ENCODE peak calls at places on chromosome X, in five cellular contexts. S, K, R, Q and Z are unnamed samples.
A peak's percentile ranks its signal among the peaks of the same experiment; 100 is the strongest.

GRCh38 chrX:38142598-38142997 is 78.1 kb downstream of the SRPX start:
- DNase-seq in S (no peak), K (peak; percentile 48), R (peak; percentile 45), Q (no peak), Z (no peak)

GRCh38 chrX:114075073-114075673 is 508.7 kb upstream of the HTR2C start:
- DNase-seq in S (no peak), K (peak; percentile 4), R (no peak), Q (no peak), Z (no peak)

GRCh38 chrX:16268206-16268605 is 100.9 kb downstream of the MAGEB17 start:
- DNase-seq in S (no peak), K (no peak), R (no peak), Q (peak; percentile 29), Z (peak; percentile 3)

GRCh38 chrX:35006361-35006760 is 63.8 kb downstream of the FAM47B start:
- DNase-seq in S (no peak), K (no peak), R (no peak), Q (no peak), Z (no peak)

GRCh38 chrX:8820910-8821527 is 19.8 kb upstream of the FAM9A start:
- DNase-seq in S (no peak), K (peak; percentile 33), R (no peak), Q (no peak), Z (no peak)

GRCh38 chrX:11970935-11971334 is 167.3 kb upstream of the FRMPD4 start:
- DNase-seq in S (no peak), K (peak; percentile 9), R (no peak), Q (peak; percentile 38), Z (no peak)

GRCh38 chrX:45806410-45807121 is 605.9 kb upstream of the DIPK2B start:
- DNase-seq in S (no peak), K (peak; percentile 82), R (no peak), Q (peak; percentile 69), Z (no peak)

GRCh38 chrX:9562851-9563250 is 98.0 kb downstream of the TBL1X start:
- DNase-seq in S (no peak), K (peak; percentile 84), R (peak; percentile 72), Q (peak; percentile 35), Z (peak; percentile 12)

GRCh38 chrX:50211510-50211909 is 6.9 kb downstream of the CCNB3 start:
- DNase-seq in S (no peak), K (peak; percentile 31), R (no peak), Q (peak; percentile 5), Z (no peak)

GRCh38 chrX:46198858-46199257 is 346.4 kb downstream of the ZNF674 start:
- DNase-seq in S (no peak), K (no peak), R (no peak), Q (no peak), Z (no peak)

GRCh38 chrX:109774136-109774535 is 41.1 kb upstream of the ACSL4 start:
- DNase-seq in S (no peak), K (peak; percentile 32), R (no peak), Q (no peak), Z (no peak)

GRCh38 chrX:43349363-43349762 is 306.7 kb upstream of the MAOA start:
- DNase-seq in S (no peak), K (peak; percentile 44), R (peak; percentile 31), Q (peak; percentile 32), Z (no peak)

GRCh38 chrX:68504237-68504636 is 5.4 kb downstream of the YIPF6 start:
- DNase-seq in S (no peak), K (peak; percentile 64), R (no peak), Q (peak; percentile 68), Z (peak; percentile 27)

GRCh38 chrX:79559290-79559689 is 192.2 kb upstream of the ITM2A start:
- DNase-seq in S (no peak), K (no peak), R (no peak), Q (no peak), Z (no peak)

GRCh38 chrX:79259073-79259689 is 108.0 kb downstream of the ITM2A start:
- DNase-seq in S (no peak), K (no peak), R (no peak), Q (no peak), Z (no peak)

GRCh38 chrX:144327515-144327914 is 443.6 kb downstream of the UBE2NL start:
- DNase-seq in S (no peak), K (peak; percentile 6), R (no peak), Q (peak; percentile 3), Z (no peak)

GRCh38 chrX:129908636-129909035 is 2.7 kb downstream of the UTP14A start:
- DNase-seq in S (no peak), K (no peak), R (no peak), Q (peak; percentile 53), Z (no peak)

GRCh38 chrX:64192673-64193072 is 12.8 kb downstream of the AMER1 start:
- DNase-seq in S (no peak), K (no peak), R (no peak), Q (no peak), Z (no peak)

GRCh38 chrX:85994787-85995186 is 52.6 kb downstream of the CHM start:
- DNase-seq in S (no peak), K (no peak), R (no peak), Q (no peak), Z (no peak)

GRCh38 chrX:44439242-44439641 is 95.8 kb upstream of the EFHC2 start:
- DNase-seq in S (no peak), K (no peak), R (no peak), Q (no peak), Z (no peak)

GRCh38 chrX:72305286-72306084 is at the start of gene CITED1:
- DNase-seq in S (peak; percentile 41), K (peak; percentile 39), R (no peak), Q (peak; percentile 7), Z (no peak)

GRCh38 chrX:80388206-80388605 is 32.0 kb upstream of the TENT5D start:
- DNase-seq in S (no peak), K (peak; percentile 44), R (peak; percentile 67), Q (no peak), Z (no peak)

GRCh38 chrX:136745215-136746173 is 35.2 kb downstream of the ARHGEF6 start:
- DNase-seq in S (no peak), K (no peak), R (no peak), Q (no peak), Z (no peak)

DNA sequence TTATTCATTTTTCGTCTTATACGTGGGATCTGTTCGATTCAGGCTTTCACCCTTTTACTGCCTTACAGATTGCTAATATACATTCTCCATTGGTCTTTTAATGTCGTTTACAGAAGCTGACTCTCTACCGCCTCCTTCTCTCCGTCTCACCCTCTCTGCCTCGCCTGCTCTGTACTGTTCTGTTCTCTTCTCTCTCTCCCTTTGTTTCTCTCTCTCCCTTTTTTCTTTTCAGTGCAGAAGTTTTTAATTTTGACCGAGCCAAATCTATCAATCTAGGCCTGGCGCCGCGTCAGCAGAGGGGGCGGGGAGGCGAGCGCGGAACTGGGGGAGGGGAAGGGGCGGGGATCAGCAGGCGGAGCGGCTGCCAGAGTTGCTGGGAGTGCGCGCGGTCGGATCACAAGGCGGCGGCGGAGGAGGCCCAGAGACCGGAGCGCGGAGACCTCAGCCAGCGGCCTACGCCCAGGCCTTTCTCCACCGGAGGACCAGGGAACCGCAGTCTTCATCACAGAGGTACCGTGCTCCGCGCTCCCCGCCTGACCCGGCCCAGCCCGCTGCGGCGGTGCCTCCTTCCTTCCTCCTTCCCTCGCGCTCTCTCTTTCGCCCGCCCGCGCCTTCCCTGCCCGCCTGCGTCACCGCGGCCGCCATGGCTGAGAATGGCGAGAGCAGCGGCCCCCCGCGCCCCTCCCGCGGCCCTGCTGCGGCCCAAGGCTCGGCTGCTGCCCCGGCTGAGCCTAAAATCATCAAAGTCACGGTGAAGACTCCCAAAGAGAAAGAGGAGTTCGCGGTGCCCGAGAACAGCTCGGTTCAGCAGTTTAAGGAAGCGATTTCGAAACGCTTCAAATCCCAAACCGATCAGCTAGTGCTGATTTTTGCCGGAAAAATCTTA is at the start of gene UBQLN2:
- DNase-seq in S (peak; percentile 87), K (peak; percentile 85), R (peak; percentile 86), Q (peak; percentile 69), Z (no peak)
- H3K27ac ChIP-seq in S (peak within 1 kb of the TSS; percentile 98), K (peak within 1 kb of the TSS; percentile 99), R (peak within 1 kb of the TSS; percentile 98), Q (peak within 1 kb of the TSS; percentile 79), Z (peak within 1 kb of the TSS; percentile 91)

GRCh38 chrX:13254076-13254785 is 65.6 kb downstream of the ATXN3L start:
- DNase-seq in S (peak; percentile 55), K (peak; percentile 36), R (peak; percentile 21), Q (peak; percentile 74), Z (no peak)
- H3K27ac ChIP-seq in S (no peak overlapping the region), K (no peak overlapping the region), R (no peak overlapping the region), Q (no peak overlapping the region), Z (no peak overlapping the region)

DNA sequence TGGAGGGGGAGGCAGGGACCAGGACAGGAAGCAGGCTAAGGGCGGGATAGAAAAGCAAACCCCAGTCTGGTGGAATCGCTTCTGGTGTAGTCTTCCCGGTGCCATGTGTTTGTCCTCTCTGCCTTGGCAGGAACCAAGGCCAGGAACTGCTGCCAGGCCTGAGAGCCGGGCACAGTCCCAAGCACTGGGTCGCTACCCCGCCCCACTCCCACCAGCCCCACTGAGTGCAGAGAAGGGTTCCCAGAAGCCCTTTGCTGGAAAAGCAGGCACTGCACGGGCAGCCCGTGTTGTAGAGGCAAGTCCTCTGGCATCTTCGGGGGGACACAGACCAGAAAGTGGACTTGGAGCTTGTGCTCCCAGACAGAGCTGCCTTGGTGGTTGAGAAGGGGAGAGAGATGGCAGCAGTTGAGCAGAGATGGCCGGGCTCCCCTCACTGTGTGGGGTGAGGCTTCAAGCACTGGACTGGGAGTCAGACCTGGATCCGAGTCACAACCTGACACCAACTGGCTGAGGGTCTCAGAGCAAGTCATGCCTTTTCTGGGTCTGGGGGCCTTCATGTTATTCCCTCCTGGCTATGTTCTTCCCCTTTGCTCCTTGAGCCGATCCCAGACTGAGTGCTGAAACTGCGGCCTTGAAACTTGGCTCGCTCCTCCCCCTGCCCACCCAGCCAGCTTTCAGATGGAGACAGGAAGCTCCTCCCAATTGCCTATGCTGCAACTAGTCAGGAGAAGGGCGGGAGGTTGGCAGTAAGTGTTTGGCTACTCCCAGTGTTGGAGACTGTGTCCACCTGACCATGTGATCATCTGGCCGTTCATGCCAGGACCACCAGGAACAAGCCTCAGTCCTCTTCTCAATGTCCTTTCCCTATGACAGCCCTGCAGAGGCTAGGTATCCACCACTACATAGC is 59.7 kb upstream of the MTM1 start:
- DNase-seq in S (peak; percentile 52), K (peak; percentile 56), R (peak; percentile 85), Q (no peak), Z (no peak)
- H3K27ac ChIP-seq in S (peak overlapping the region; percentile 76), K (peak overlapping the region; percentile 15), R (peak overlapping the region; percentile 69), Q (no peak overlapping the region), Z (no peak overlapping the region)

GRCh38 chrX:31591355-31591754 is 519.5 kb upstream of the FTHL17 start:
- DNase-seq in S (no peak), K (no peak), R (no peak), Q (no peak), Z (no peak)

GRCh38 chrX:31593353-31593752 is 521.5 kb upstream of the FTHL17 start:
- DNase-seq in S (no peak), K (no peak), R (no peak), Q (no peak), Z (no peak)

GRCh38 chrX:31588355-31588754 is 516.5 kb upstream of the FTHL17 start:
- DNase-seq in S (no peak), K (no peak), R (no peak), Q (peak; percentile 43), Z (no peak)

GRCh38 chrX:31589503-31589902 is 517.7 kb upstream of the FTHL17 start:
- DNase-seq in S (no peak), K (no peak), R (no peak), Q (no peak), Z (no peak)

DNA sequence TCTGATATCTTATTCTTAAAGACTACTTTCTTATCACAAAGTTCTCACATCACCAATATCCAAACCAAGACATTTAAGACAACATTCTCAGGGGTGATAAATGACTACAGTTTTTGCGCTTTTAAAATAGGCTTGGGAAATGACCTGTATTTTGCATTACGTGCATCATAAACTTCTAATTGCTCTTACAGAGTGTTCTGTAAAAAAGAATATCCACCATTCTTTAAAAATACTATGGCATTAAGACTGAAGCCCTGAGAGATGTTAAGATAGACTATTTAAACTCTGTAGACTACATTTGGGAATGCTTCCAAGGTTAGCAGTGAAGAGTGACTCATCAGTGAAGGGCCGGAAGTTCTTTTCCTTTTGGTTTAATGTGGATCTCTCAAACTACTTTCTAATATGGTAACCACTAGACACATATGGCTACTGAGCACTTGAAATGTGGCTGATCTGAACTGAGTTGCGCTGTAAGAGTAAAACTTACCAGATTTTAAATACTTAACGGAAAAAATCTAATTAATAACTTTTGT is 518.8 kb upstream of the FTHL17 start:
- DNase-seq in S (no peak), K (peak; percentile 74), R (peak; percentile 4), Q (peak; percentile 48), Z (no peak)
- H3K27ac ChIP-seq in S (no peak overlapping the region), K (no peak overlapping the region), R (no peak overlapping the region), Q (no peak overlapping the region), Z (no peak overlapping the region)